ENCODE peak calls at places on chromosomes 11 and 22, in four cellular contexts. Z is breast epithelium, C is uterus, K is heart left ventricle. V is an unnamed sample. For H3K4me1, the result is how much of the 10 kb centered on the place peaks cover.

GRCh38 chr11:75525433-75526191 is at the start of gene GDPD5:
- DNase-seq in Z (peak), C (peak), K (peak), V (peak)

GRCh38 chr11:12536566-12536965 is 137.7 kb upstream of the TEAD1 start:
- DNase-seq in Z (no peak), C (no peak), K (no peak), V (no peak)

GRCh38 chr11:95485115-95485900 is 254.3 kb upstream of the SESN3 start:
- DNase-seq in Z (no peak), C (no peak), K (no peak), V (no peak)

GRCh38 chr11:394034-394857 is at the start of gene PKP3:
- DNase-seq in Z (peak), C (no peak), K (no peak), V (no peak)

GRCh38 chr22:32354360-32355351 is 3.0 kb upstream of the RFPL3 start:
- DNase-seq in Z (no peak), C (no peak), K (no peak), V (no peak)

GRCh38 chr22:29463487-29464088 is 16.4 kb upstream of the NEFH start:
- DNase-seq in Z (no peak), C (no peak), K (no peak), V (no peak)

GRCh38 chr22:46803031-46803880 is 40.8 kb downstream of the TBC1D22A start:
- DNase-seq in Z (peak), C (no peak), K (no peak), V (peak)

GRCh38 chr22:48670317-48670716 is 1157.4 kb downstream of the BRD1 start:
- DNase-seq in Z (no peak), C (no peak), K (no peak), V (no peak)

GRCh38 chr22:45948081-45948648 is 28.8 kb downstream of the WNT7B start:
- DNase-seq in Z (no peak), C (no peak), K (no peak), V (no peak)

GRCh38 chr11:33689506-33689905 is 11.1 kb downstream of the C11orf91 start:
- DNase-seq in Z (no peak), C (no peak), K (no peak), V (no peak)

GRCh38 chr11:57425565-57426438 is 1.1 kb downstream of the SLC43A3 start:
- DNase-seq in Z (peak), C (peak), K (peak), V (peak)

GRCh38 chr11:103897156-103897555 is 139.3 kb upstream of the DDI1 start:
- DNase-seq in Z (no peak), C (no peak), K (no peak), V (no peak)

GRCh38 chr11:70343631-70344030 is 54.7 kb upstream of the CTTN start:
- DNase-seq in Z (no peak), C (no peak), K (no peak), V (no peak)

GRCh38 chr11:134800826-134801225 is 388.8 kb upstream of the B3GAT1 start:
- DNase-seq in Z (no peak), C (no peak), K (no peak), V (no peak)

GRCh38 chr11:1533342-1533725 is 38.7 kb downstream of the DUSP8 start:
- DNase-seq in Z (no peak), C (no peak), K (no peak), V (no peak)

GRCh38 chr22:46748948-46749681 is 11.1 kb upstream of the CERK start:
- DNase-seq in Z (no peak), C (no peak), K (no peak), V (no peak)

GRCh38 chr11:10087186-10087585 is 206.8 kb downstream of the SBF2 start:
- DNase-seq in Z (no peak), C (no peak), K (no peak), V (no peak)

GRCh38 chr22:32837142-32837541 is 35.6 kb downstream of the TIMP3 start:
- DNase-seq in Z (no peak), C (no peak), K (no peak), V (no peak)

GRCh38 chr22:44026630-44027511 is 2.8 kb downstream of the PARVB start:
- DNase-seq in Z (no peak), C (peak), K (peak), V (peak)

GRCh38 chr11:104995001-104995408 is 26.6 kb upstream of the CASP4 start:
- DNase-seq in Z (no peak), C (no peak), K (peak), V (no peak)

GRCh38 chr11:65388731-65389130 is 2.3 kb downstream of the FRMD8 start:
- DNase-seq in Z (no peak), C (no peak), K (no peak), V (no peak)

GRCh38 chr11:65392186-65392829 is 5.9 kb downstream of the FRMD8 start:
- DNase-seq in Z (no peak), C (no peak), K (no peak), V (no peak)

GRCh38 chr11:65391007-65391406 is 4.6 kb downstream of the FRMD8 start:
- DNase-seq in Z (no peak), C (no peak), K (peak), V (no peak)

GRCh38 chr11:65389294-65389980 is 3.0 kb downstream of the FRMD8 start:
- DNase-seq in Z (peak), C (no peak), K (no peak), V (no peak)

GRCh38 chr11:65390099-65390941 is 3.9 kb downstream of the FRMD8 start:
- DNase-seq in Z (no peak), C (no peak), K (no peak), V (no peak)
- TF ChIP-seq POLR2A in Z (no peak), C (no peak), K (no peak), V (no peak)

GRCh38 chr22:22857607-22858558 is 29.7 kb upstream of the IGLL5 start:
- DNase-seq in Z (no peak), C (no peak), K (no peak), V (no peak)
- H3K4me1 ChIP-seq in Z (under half), C (under half), K (under half), V (under half)

DNA sequence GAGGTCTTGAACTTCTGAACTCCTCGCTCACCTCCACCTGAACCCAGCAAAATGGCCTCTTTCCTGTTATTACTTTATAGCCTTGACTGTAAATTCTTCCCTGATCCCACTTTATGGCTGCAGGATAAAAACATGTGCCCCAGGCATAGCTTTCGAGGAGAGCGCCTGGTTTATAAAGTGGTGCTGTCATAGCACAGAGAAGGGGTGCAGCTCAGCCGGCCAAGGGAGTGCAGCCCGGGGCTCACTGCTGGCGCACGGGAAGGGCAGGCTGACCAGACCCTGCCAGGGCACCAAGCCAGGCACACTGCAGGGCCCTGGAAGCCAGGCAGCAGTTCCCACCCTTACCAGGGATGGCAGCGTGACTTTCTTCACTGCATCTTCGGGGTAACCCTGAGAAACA is 50.9 kb downstream of the ISX start:
- DNase-seq in Z (no peak), C (no peak), K (no peak), V (no peak)
- TF ChIP-seq POLR2A in Z (no peak), C (no peak), K (no peak), V (no peak)

DNA sequence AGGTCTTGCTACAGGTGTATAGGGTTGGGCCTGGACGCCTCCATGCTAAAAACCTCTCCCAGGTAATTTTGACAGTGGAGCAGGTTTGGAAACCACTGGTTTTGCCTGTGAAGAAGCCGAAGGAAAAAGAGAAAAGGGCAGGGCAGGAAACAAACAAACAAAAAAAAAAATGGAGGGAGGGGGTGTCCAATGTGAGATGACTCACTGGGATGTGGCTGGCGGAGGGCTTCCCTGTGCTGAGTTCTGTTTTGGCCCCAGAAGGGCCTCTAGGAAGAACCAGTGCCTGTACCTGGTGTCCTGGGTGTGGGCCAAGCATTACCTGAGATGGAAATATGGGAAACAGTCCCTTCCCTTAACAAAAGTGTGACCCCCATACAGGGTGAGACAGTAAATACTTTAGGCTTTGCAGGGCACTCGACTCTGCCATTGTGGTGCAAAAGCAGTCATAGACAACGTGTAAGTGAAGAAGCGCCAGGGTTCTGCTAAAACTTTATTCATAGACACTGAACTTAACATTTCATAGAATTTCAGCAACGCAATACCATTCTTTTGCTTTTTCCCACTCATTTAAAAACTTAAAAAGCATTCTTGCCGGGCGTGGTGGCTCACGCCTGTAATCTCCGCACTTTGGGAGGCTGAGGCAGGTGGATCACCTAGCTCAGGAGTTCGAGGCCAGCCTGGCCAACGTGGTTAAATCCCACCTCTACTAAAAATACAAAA is 9.5 kb upstream of the DGKZ start:
- DNase-seq in Z (no peak), C (no peak), K (no peak), V (no peak)
- H3K4me1 ChIP-seq in Z (under half), C (under half), K (under half), V (under half)

GRCh38 chr11:23725752-23726151 is 771.1 kb upstream of the LUZP2 start:
- DNase-seq in Z (no peak), C (no peak), K (no peak), V (no peak)
- TF ChIP-seq POLR2A in Z (no peak), C (no peak), K (no peak), V (no peak)

DNA sequence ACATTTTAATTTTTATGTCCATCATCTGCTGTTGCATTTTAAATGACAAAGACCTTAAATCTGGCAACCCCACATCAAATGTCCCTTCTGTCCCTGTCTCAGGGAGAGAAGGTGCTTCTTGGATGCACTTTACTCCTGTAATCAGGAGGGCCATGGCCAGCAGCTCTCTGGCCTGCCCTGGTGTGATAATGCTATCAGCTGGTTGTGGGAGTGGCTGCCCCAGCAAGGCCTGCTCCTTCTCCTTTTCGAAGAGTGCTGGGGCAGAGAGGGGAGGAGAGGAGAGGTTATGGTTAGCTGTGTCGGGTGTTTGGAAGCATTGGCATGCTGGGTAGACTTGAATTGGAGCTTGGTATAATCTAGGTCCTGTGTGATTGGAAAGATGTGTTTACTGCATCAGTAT is 12.8 kb downstream of the TNRC6B start:
- DNase-seq in Z (no peak), C (no peak), K (peak), V (peak)
- H3K4me1 ChIP-seq in Z (under half), C (under half), K (half or more), V (under half)

DNA sequence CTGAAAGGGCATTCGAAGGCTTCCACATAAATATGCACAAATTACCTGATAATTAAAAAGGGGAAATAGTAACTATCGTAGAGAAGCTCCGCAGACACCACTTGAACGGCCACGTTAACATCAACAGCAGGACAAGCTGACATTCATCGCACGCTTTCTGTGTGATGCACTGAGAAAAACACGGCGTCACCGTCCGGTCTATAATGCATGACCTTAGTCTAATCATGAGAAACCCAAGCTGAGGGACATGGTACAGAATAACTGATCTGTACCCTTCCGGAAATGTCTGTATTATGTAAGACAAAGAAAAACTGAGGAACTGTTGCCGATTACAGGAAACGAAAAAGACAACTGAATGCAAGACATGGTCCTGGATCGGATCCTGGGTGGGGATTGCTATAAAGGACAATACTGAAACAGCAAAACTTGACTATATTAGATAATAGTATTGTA is 678 bp upstream of the RANGAP1 start:
- DNase-seq in Z (no peak), C (no peak), K (no peak), V (peak)
- TF ChIP-seq POLR2A in Z (no peak), C (no peak), K (no peak), V (no peak)

V was measured in adrenal gland.